ENCODE peak calls at places on chromosome 16, in four cellular contexts. T, C, H and O are unnamed samples.

GRCh38 chr16:9128346-9129342 is 37.2 kb downstream of the HAPSTR1 start:
- DNase-seq in C (no peak), T (no peak), H (no peak), O (no peak)

GRCh38 chr16:69064164-69064563 is 41.3 kb upstream of the HAS3 start:
- DNase-seq in T (no peak), C (no peak), H (no peak), O (no peak)

GRCh38 chr16:77603656-77604055 is 118.7 kb upstream of the NUDT7 start:
- DNase-seq in H (no peak), C (no peak), T (no peak), O (no peak)

GRCh38 chr16:22191966-22192260 is 14.2 kb upstream of the EEF2K start:
- DNase-seq in C (peak; percentile 25), T (no peak), H (no peak), O (peak; percentile 23)

GRCh38 chr16:892536-893255 is 78.1 kb downstream of the LMF1 start:
- DNase-seq in C (no peak), T (no peak), H (no peak), O (no peak)

GRCh38 chr16:10242076-10242475 is 59.8 kb upstream of the GRIN2A start:
- DNase-seq in H (no peak), T (no peak), C (no peak), O (no peak)

GRCh38 chr16:726438-727290 is at the start of the genes CCDC78 and HAGHL:
- DNase-seq in T (no peak), H (no peak), C (peak; percentile 51), O (peak; percentile 50)

GRCh38 chr16:21214086-21214485 is 2.7 kb upstream of the ZP2 start:
- DNase-seq in C (no peak), H (no peak), T (no peak), O (no peak)

GRCh38 chr16:78249056-78249455 is 149.6 kb downstream of the WWOX start:
- DNase-seq in T (no peak), H (no peak), C (no peak), O (no peak)

GRCh38 chr16:57185945-57186629 is at the start of the genes PSME3IP1 and RSPRY1:
- DNase-seq in H (peak; percentile 98), T (peak; percentile 99), C (peak; percentile 99), O (peak; percentile 90)

GRCh38 chr16:19883296-19883951 is 1.2 kb downstream of the GPRC5B start:
- DNase-seq in C (no peak), H (peak; percentile 44), T (peak; percentile 44), O (no peak)

GRCh38 chr16:89841275-89841674 is 13.0 kb downstream of the SPIRE2 start:
- DNase-seq in H (no peak), C (peak; percentile 39), T (no peak), O (peak; percentile 27)

GRCh38 chr16:68921654-68922053 is 78.3 kb downstream of the TANGO6 start:
- DNase-seq in T (no peak), H (no peak), C (no peak), O (no peak)

GRCh38 chr16:27787661-27788060 is 237.7 kb downstream of the KATNIP start:
- DNase-seq in C (no peak), H (no peak), T (no peak), O (no peak)

GRCh38 chr16:72876221-72876620 is 171.7 kb downstream of the ZFHX3 start:
- DNase-seq in T (peak; percentile 50), C (no peak), H (peak; percentile 66), O (no peak)

GRCh38 chr16:29675811-29676643 is 3.0 kb upstream of the QPRT start:
- DNase-seq in C (no peak), T (no peak), H (no peak), O (no peak)

GRCh38 chr16:59224426-59224825 is 490.3 kb upstream of the GOT2 start:
- DNase-seq in T (no peak), H (no peak), C (no peak), O (no peak)

GRCh38 chr16:50668368-50669008 is 12.6 kb downstream of the SNX20 start:
- DNase-seq in H (no peak), T (no peak), C (no peak), O (no peak)

GRCh38 chr16:69500496-69500895 is 65.3 kb upstream of the NFAT5 start:
- DNase-seq in H (no peak), C (no peak), T (no peak), O (no peak)

GRCh38 chr16:67258160-67258835 is 9.5 kb downstream of the SLC9A5 start:
- DNase-seq in C (no peak), T (no peak), H (no peak), O (no peak)

GRCh38 chr16:66267287-66268137 is 99.0 kb upstream of the CDH5 start:
- DNase-seq in H (no peak), C (no peak), T (no peak), O (no peak)

GRCh38 chr16:66842765-66843164 is 1.4 kb upstream of the CA7 start:
- DNase-seq in T (no peak), C (no peak), H (no peak), O (no peak)

GRCh38 chr16:85303354-85303883 is 191.1 kb upstream of the CIBAR2 start:
- DNase-seq in H (peak; percentile 58), C (peak; percentile 41), T (no peak), O (peak; percentile 40)

GRCh38 chr16:88888778-88889387 is 22.4 kb upstream of the PABPN1L start:
- DNase-seq in H (no peak), C (no peak), T (peak; percentile 19), O (no peak)

GRCh38 chr16:29645699-29646187 is 17.3 kb upstream of the SPN start:
- DNase-seq in C (no peak), T (no peak), H (no peak), O (no peak)

GRCh38 chr16:23929237-23929636 is 93.5 kb downstream of the PRKCB start:
- DNase-seq in C (no peak), H (no peak), T (no peak), O (no peak)

GRCh38 chr16:21701271-21701670 is 37.5 kb downstream of the OTOA start:
- DNase-seq in T (no peak), H (no peak), C (no peak), O (no peak)

GRCh38 chr16:84084570-84085270 is 32.0 kb downstream of the MBTPS1 start:
- DNase-seq in C (peak; percentile 51), H (no peak), T (peak; percentile 47), O (peak; percentile 41)

GRCh38 chr16:4404967-4405696 is 11.3 kb downstream of the CORO7 start:
- DNase-seq in T (no peak), C (no peak), H (no peak), O (no peak)

GRCh38 chr16:11078812-11079459 is 134.6 kb downstream of the CLEC16A start:
- DNase-seq in H (peak; percentile 86), C (no peak), T (peak; percentile 43), O (no peak)

GRCh38 chr16:56841233-56841632 is 23.8 kb upstream of the SLC12A3 start:
- DNase-seq in C (no peak), H (no peak), T (peak; percentile 69), O (no peak)

GRCh38 chr16:67563708-67564468 is 1.6 kb downstream of the CTCF start:
- DNase-seq in H (peak; percentile 48), C (no peak), T (peak; percentile 66), O (no peak)

GRCh38 chr16:70700101-70701020 is 14.5 kb upstream of the MTSS2 start:
- DNase-seq in T (no peak), C (no peak), H (peak; percentile 45), O (no peak)

GRCh38 chr16:58264961-58265479 is 29.8 kb downstream of the PRSS54 start:
- DNase-seq in T (no peak), C (no peak), H (no peak), O (no peak)

GRCh38 chr16:84700518-84701277 is 898 bp downstream of the USP10 start:
- DNase-seq in C (peak; percentile 11), H (no peak), T (peak; percentile 21), O (no peak)

GRCh38 chr16:14658063-14658462 is 25.3 kb downstream of the BFAR start:
- DNase-seq in C (no peak), H (no peak), T (no peak), O (no peak)

GRCh38 chr16:50301626-50302471 is 35.5 kb downstream of the ADCY7 start:
- DNase-seq in C (no peak), H (peak; percentile 27), T (no peak), O (no peak)

GRCh38 chr16:66295761-66296546 is 70.5 kb upstream of the CDH5 start:
- DNase-seq in H (no peak), C (no peak), T (no peak), O (no peak)

GRCh38 chr16:26627958-26628357 is 438.8 kb upstream of the C16orf82 start:
- DNase-seq in C (no peak), H (no peak), T (no peak), O (no peak)
- H3K9me3 ChIP-seq in C (peaks cover 5% of the 10 kb centered on the region), H (no peaks in the 10 kb centered on the region), T (no peaks in the 10 kb centered on the region), O (no peaks in the 10 kb centered on the region)

DNA sequence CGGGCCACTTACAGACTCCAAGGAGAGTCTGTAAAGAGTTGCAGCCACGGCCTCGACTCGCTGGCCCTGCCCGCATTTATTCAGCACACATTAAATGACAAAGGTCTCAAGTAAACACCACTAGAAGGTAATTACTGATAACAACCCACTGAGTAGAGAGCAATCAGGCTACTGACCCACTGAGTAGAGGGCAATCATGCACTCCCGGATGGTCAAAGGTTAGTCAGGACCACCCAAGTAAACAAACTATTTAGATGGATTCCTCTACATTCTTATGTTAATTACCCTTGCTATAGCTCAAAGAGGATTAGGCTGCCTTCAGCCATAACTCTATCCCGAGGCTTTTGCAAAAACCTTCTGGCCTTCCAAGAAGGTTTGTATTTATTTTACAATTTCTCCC is 30.7 kb upstream of the ZNF267 start:
- DNase-seq in H (no peak), T (no peak), C (no peak), O (no peak)
- H3K9me3 ChIP-seq in H (peaks cover 4% of the 10 kb centered on the region), T (no peaks in the 10 kb centered on the region), C (no peaks in the 10 kb centered on the region), O (no peaks in the 10 kb centered on the region)

DNA sequence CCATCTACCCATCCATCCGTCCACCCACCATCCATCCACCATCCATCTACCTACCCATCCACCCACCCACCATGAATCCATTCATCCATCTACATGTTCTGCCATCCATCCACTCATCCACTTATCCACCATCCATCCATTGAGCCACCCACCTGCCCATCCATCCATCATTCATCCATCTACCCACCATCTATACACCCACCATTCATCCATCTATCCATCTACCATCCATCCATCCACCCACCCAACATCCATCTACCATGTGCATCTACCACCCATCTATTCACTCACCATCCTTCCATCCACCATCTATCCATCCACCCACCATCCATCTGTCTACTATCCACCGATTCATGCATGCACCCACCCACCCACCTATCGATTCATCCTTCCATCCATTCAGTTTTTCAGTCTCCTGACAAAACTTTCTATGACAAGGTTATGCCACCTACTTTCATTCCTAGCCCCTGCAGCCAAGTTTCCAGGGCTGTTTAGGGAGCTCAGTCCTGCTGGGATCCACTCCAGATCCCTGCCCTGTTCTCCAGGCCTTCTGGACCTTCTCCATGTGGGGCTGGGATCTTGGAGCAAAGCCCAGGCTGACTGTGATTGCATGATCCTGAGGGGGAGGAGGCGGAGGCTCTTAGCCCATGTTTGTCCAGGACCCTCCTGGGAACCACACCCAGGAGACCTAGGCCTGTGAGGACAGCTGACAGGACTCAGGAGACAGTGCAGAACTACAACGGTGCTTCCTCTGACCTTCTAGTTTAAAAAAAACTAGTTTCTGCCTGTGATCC is 27.4 kb downstream of the BCO1 start:
- DNase-seq in H (peak; percentile 84), T (peak; percentile 66), C (no peak), O (no peak)
- H3K9me3 ChIP-seq in H (no peaks in the 10 kb centered on the region), T (no peaks in the 10 kb centered on the region), C (no peaks in the 10 kb centered on the region), O (no peaks in the 10 kb centered on the region)

DNA sequence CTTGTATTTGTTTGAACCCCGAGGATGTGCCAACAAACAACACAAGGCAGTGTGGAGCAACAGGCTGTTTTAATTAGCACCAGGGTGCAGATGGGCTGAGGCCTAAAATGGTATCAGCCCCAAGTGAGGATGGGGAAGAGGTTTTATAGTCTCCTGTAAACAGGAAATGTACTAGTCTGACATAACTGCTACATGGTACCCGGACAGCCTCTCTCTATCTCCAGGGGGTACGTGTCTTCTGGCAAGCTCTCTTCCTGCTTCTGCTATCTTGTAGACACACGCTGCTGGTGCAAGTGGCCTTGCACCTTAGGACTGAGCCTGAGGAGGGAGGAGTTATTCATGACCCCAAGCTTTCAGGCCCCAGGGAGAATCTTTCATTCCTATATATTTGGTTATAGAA is 2451.0 kb downstream of the TP53TG3F start:
- DNase-seq in H (no peak), C (no peak), T (no peak), O (no peak)
- H3K9me3 ChIP-seq in H (no peaks in the 10 kb centered on the region), C (peaks cover 11% of the 10 kb centered on the region), T (no peaks in the 10 kb centered on the region), O (no peaks in the 10 kb centered on the region)